ENCODE peak calls at places on chromosomes 11 and 22, in ten cellular contexts. T, C, Q, A, F, P, Z, W, N and J are unnamed samples.

GRCh38 chr11:68398870-68399865 is 61.4 kb upstream of the PPP6R3 start:
- DNase-seq in T (no peak), C (no peak), Q (no peak), A (no peak), F (no peak), P (peak), Z (peak), W (peak), N (no peak), J (no peak)

GRCh38 chr11:38788591-38788990 is 2190.6 kb upstream of the RAG2 start:
- DNase-seq in T (no peak), C (no peak), Q (peak), A (no peak), F (no peak), P (peak), Z (no peak), W (no peak), N (peak), J (peak)

GRCh38 chr22:45842141-45842831 is 134.7 kb downstream of the WNT7B start:
- DNase-seq in T (peak), C (no peak), Q (peak), A (no peak), F (no peak), P (peak), Z (no peak), W (no peak), N (peak), J (peak)

GRCh38 chr11:10823152-10823579 is 14.4 kb upstream of the EIF4G2 start:
- DNase-seq in T (no peak), C (no peak), Q (no peak), A (no peak), F (no peak), P (no peak), Z (no peak), W (no peak), N (no peak), J (no peak)

GRCh38 chr11:44839458-44840084 is 111.1 kb downstream of the TP53I11 start:
- DNase-seq in T (no peak), C (no peak), Q (no peak), A (no peak), F (no peak), P (no peak), Z (no peak), W (no peak), N (no peak), J (no peak)

GRCh38 chr22:45688606-45689080 is 17.0 kb downstream of the ATXN10 start:
- DNase-seq in T (peak), C (peak), Q (peak), A (no peak), F (peak), P (peak), Z (no peak), W (no peak), N (peak), J (peak)

GRCh38 chr22:19853879-19854777 is 546 bp downstream of the GNB1L start:
- DNase-seq in T (no peak), C (no peak), Q (no peak), A (no peak), F (no peak), P (peak), Z (peak), W (no peak), N (peak), J (no peak)

GRCh38 chr11:9600651-9601040 is 27.2 kb downstream of the WEE1 start:
- DNase-seq in T (no peak), C (peak), Q (no peak), A (no peak), F (peak), P (no peak), Z (no peak), W (no peak), N (no peak), J (no peak)

GRCh38 chr11:104028476-104028875 is 8.0 kb upstream of the DDI1 start:
- DNase-seq in T (no peak), C (no peak), Q (peak), A (no peak), F (no peak), P (peak), Z (no peak), W (no peak), N (peak), J (peak)

GRCh38 chr22:38312261-38312800 is 4.9 kb downstream of the CSNK1E start:
- DNase-seq in T (peak), C (no peak), Q (no peak), A (no peak), F (no peak), P (no peak), Z (no peak), W (no peak), N (no peak), J (no peak)

GRCh38 chr11:43992834-43993637 is 50.6 kb downstream of the C11orf96 start:
- DNase-seq in T (no peak), C (no peak), Q (peak), A (no peak), F (no peak), P (peak), Z (no peak), W (no peak), N (no peak), J (peak)

GRCh38 chr11:5476184-5476819 is 12.2 kb upstream of the OR52D1 start:
- DNase-seq in T (peak), C (peak), Q (peak), A (peak), F (peak), P (peak), Z (no peak), W (peak), N (peak), J (peak)

GRCh38 chr22:35804421-35804820 is 86.7 kb downstream of the APOL5 start:
- DNase-seq in T (peak), C (no peak), Q (no peak), A (no peak), F (no peak), P (no peak), Z (no peak), W (no peak), N (no peak), J (no peak)

GRCh38 chr11:10139656-10140055 is 154.4 kb downstream of the SBF2 start:
- DNase-seq in T (peak), C (peak), Q (peak), A (no peak), F (no peak), P (peak), Z (no peak), W (no peak), N (peak), J (peak)

GRCh38 chr22:37211853-37212173 is 464 bp downstream of the SSTR3 start:
- DNase-seq in T (no peak), C (no peak), Q (no peak), A (no peak), F (no peak), P (no peak), Z (no peak), W (no peak), N (no peak), J (no peak)

GRCh38 chr22:43427296-43428004 is 15.6 kb downstream of the MPPED1 start:
- DNase-seq in T (no peak), C (no peak), Q (no peak), A (peak), F (no peak), P (no peak), Z (no peak), W (no peak), N (no peak), J (no peak)

GRCh38 chr11:44654596-44654995 is 72.2 kb upstream of the TSPAN18 start:
- DNase-seq in T (no peak), C (no peak), Q (no peak), A (no peak), F (no peak), P (no peak), Z (no peak), W (no peak), N (no peak), J (no peak)

DNA sequence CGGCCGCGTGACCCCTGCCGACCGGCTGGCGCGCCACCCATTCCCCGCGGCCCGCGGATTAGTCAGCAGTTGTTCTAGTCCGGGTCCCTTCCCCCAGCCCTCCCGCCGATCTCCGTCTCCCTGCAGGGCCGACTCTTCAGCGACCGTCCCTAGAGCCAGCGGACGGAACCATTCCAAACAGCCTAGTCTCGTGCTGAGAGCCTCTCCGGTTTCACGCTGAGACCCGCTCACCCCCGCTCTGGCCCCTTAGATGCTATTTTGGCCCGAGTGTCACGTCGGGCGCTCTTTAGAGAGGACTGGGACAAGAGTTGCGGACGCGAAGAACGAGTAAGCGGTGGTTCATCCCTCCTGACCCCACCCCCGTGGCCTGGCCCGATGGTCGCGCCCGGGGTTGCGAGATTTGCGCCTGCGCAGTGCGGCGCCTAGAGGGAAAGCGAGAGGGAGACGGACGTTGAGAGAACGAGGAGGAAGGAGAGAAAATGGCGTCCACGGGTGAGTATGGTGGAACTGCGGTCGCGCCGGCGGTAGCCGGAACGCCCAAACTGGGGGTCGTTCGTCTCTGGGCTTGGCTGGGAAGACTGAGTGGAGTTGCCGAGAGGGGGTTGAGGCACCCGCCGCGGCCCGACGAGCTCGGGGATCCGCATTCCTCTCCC is at the start of the genes EWSR1 and RHBDD3:
- DNase-seq in T (peak), C (peak), Q (peak), A (peak), F (peak), P (peak), Z (peak), W (peak), N (peak), J (peak)
- H3K4me3 ChIP-seq in T (peak), C (peak), Q (peak), A (peak), F (peak), P (peak), Z (peak), W (peak), N (peak), J (peak)

GRCh38 chr11:133835258-133836075 is 9.8 kb downstream of the SPATA19 start:
- DNase-seq in T (peak), C (peak), Q (peak), A (peak), F (peak), P (peak), Z (no peak), W (peak), N (peak), J (peak)
- TF ChIP-seq CTCF in T (peak), C (peak), Q (peak), A (peak), F (peak), P (peak), Z (peak), W (peak), N (peak), J (peak)

GRCh38 chr11:17531818-17532131 is 12.4 kb downstream of the USH1C start:
- DNase-seq in T (peak), C (no peak), Q (peak), A (no peak), F (peak), P (peak), Z (no peak), W (no peak), N (no peak), J (no peak)
- H3K4me3 ChIP-seq in T (no peak), C (no peak), Q (no peak), A (no peak), F (no peak), P (no peak), Z (no peak), W (no peak), N (no peak), J (no peak)

GRCh38 chr11:95089620-95090542 is at the start of gene ENDOD1:
- DNase-seq in T (peak), C (peak), Q (peak), A (peak), F (peak), P (peak), Z (peak), W (peak), N (peak), J (peak)
- TF ChIP-seq CTCF in T (no peak), C (peak), Q (peak), A (no peak), F (peak), P (no peak), Z (no peak), W (peak), N (peak), J (peak)

DNA sequence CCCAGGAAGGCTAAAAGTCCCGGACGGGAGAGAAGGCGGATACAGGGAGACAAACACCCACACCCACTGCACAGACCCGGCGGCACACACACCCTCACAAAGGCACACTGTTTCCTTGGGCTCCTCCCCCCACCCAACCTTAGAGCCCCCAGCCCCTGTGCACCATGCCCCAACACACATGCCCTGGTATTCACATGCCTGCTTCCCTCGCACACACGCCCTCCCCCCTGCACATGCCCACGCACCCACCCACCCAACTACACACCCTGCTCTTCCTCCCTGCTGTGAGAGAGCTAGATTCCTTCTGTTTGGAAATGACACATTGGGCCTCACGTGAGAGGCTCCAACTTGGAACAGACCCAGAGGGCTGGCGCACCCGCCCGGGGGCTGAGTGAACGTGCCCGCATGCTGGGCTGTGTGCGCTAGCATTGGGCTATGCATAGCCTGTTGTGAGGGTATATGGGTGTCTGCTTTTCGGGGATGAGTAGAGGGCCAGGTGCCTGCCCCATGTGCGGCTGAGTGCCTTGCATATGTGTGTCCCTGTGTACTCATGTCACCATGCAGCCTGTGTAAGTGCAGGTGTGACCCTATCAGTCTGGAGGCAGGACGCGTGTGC is 518 bp upstream of the CHRM1 start:
- DNase-seq in T (peak), C (peak), Q (no peak), A (no peak), F (no peak), P (peak), Z (no peak), W (no peak), N (no peak), J (no peak)
- H3K4me3 ChIP-seq in T (no peak), C (no peak), Q (no peak), A (no peak), F (no peak), P (no peak), Z (no peak), W (no peak), N (no peak), J (no peak)

GRCh38 chr11:123585721-123586120 is 68.7 kb downstream of the SCN3B start:
- DNase-seq in T (no peak), C (no peak), Q (no peak), A (no peak), F (no peak), P (no peak), Z (no peak), W (no peak), N (no peak), J (no peak)

GRCh38 chr11:123585206-123585605 is 69.2 kb downstream of the SCN3B start:
- DNase-seq in T (no peak), C (no peak), Q (no peak), A (no peak), F (no peak), P (no peak), Z (no peak), W (no peak), N (no peak), J (no peak)

GRCh38 chr11:123582992-123583504 is 71.4 kb downstream of the SCN3B start:
- DNase-seq in T (no peak), C (no peak), Q (no peak), A (no peak), F (no peak), P (no peak), Z (no peak), W (no peak), N (no peak), J (no peak)

GRCh38 chr11:123584737-123585136 is 69.7 kb downstream of the SCN3B start:
- DNase-seq in T (no peak), C (no peak), Q (no peak), A (no peak), F (no peak), P (no peak), Z (no peak), W (no peak), N (no peak), J (no peak)

GRCh38 chr11:123584186-123584585 is 70.2 kb downstream of the SCN3B start:
- DNase-seq in T (no peak), C (no peak), Q (no peak), A (no peak), F (no peak), P (no peak), Z (no peak), W (no peak), N (no peak), J (no peak)
- TF ChIP-seq CTCF in T (no peak), C (no peak), Q (no peak), A (no peak), F (no peak), P (no peak), Z (no peak), W (no peak), N (no peak), J (no peak)

DNA sequence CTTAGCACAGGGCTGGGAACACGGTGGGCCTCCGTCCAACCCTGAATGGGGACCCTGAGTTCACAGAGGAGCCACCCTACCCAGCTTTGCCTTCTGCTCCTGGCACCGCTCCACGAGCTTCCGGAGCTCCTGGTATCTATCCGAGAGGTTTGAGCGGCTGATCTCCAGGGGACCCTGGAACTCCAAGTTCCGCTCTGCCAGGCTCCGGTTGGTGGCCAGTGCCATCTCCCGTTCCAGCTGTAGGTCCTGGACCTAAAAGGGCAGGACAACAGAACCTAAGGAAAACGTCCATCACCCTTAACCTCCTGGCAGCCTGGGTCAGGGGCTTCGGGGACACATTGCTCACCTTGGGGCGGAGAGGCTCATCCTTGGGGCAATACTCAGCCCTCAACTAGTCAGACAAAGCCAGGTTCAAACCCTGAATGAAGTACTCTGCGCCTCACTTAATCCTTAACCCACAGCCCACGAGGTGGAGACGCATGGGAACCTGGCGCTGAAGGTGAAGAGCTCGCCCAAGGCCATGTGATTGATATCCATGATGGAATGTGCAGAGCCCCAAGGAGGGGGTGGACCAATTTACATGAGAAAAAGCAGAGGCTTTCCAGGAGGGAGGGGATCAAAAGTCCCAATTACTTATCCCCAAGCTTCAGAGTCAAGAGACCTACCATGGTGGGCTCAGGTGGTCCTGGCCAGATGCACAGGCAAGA is 27.1 kb downstream of the VPS37C start:
- DNase-seq in T (no peak), C (no peak), Q (no peak), A (no peak), F (no peak), P (no peak), Z (no peak), W (no peak), N (no peak), J (no peak)
- H3K4me3 ChIP-seq in T (no peak), C (no peak), Q (no peak), A (no peak), F (no peak), P (no peak), Z (no peak), W (no peak), N (no peak), J (no peak)